ENCODE peak calls at places on chromosomes 13 and 19, in eight cellular contexts. T is CD8-positive, alpha-beta memory T cell; E is stimulated activated naive CD8-positive, alpha-beta T cell treated with anti-CD3 and anti-CD28 coated beads, Interleukin-15, amount 100 ng/mL, for 72 hours; C is T-helper 9 cell; A is AG10803; O is activated CD4-positive, alpha-beta T cell treated with anti-CD3 and anti-CD28 coated beads, Interleukin-2, amount 50 U/mL, for 24 hours; B is HEK293T; R is mucosa of descending colon. F is an unnamed sample.

GRCh38 chr19:13995878-13996765 is 10.0 kb downstream of the RFX1 start:
- DNase-seq in C (no peak), O (no peak), T (no peak), R (peak; percentile 31), A (no peak), B (no peak), E (no peak), F (no peak)

GRCh38 chr19:52322429-52322828 is 13.6 kb upstream of the ZNF610 start:
- DNase-seq in B (no peak), R (no peak), A (no peak), E (no peak), T (no peak), C (no peak), O (no peak), F (no peak)

GRCh38 chr13:40662866-40663265 is 3.6 kb downstream of the FOXO1 start:
- DNase-seq in C (no peak), T (no peak), O (no peak), A (no peak), R (no peak), E (peak; percentile 51), B (no peak), F (no peak)

GRCh38 chr13:98576215-98576945 is 527 bp downstream of the STK24 start:
- DNase-seq in B (no peak), O (no peak), R (peak; percentile 80), A (peak; percentile 22), C (peak; percentile 25), E (peak; percentile 62), T (peak; percentile 27), F (peak; percentile 52)

GRCh38 chr19:7509625-7510024 is 6.3 kb upstream of the ZNF358 start:
- DNase-seq in B (no peak), E (no peak), A (no peak), C (no peak), O (no peak), R (no peak), T (no peak), F (no peak)

GRCh38 chr13:19984430-19985218 is 26.1 kb downstream of the ZMYM2 start:
- DNase-seq in R (no peak), T (no peak), C (no peak), O (no peak), E (no peak), A (peak; percentile 56), B (peak; percentile 13), F (peak; percentile 5)

GRCh38 chr19:16034180-16034579 is 42.1 kb upstream of the TPM4 start:
- DNase-seq in C (no peak), B (no peak), E (no peak), A (no peak), T (no peak), O (no peak), R (no peak), F (no peak)

GRCh38 chr19:45508931-45509691 is 1.8 kb downstream of the VASP start:
- DNase-seq in B (peak; percentile 56), A (peak; percentile 66), T (no peak), C (no peak), E (peak; percentile 64), O (no peak), R (peak; percentile 90), F (peak; percentile 35)

GRCh38 chr13:113355621-113356020 is 8.3 kb downstream of the GRTP1 start:
- DNase-seq in T (no peak), E (no peak), B (no peak), C (no peak), A (no peak), R (no peak), O (no peak), F (no peak)

GRCh38 chr19:29364224-29364726 is 151.3 kb upstream of the UQCRFS1 start:
- DNase-seq in C (no peak), A (no peak), R (no peak), O (no peak), T (no peak), B (peak; percentile 1), E (no peak), F (no peak)

GRCh38 chr13:21399741-21400140 is 59.4 kb downstream of the ZDHHC20 start:
- DNase-seq in T (no peak), A (no peak), C (no peak), O (no peak), E (no peak), B (no peak), R (no peak), F (no peak)

GRCh38 chr19:33490041-33490451 is 31.5 kb downstream of the PEPD start:
- DNase-seq in R (no peak), E (no peak), O (no peak), B (no peak), T (no peak), A (no peak), C (no peak), F (no peak)

GRCh38 chr19:7450243-7451223 is 38.3 kb downstream of the PEX11G start:
- DNase-seq in E (no peak), T (no peak), O (no peak), C (no peak), A (peak; percentile 23), B (no peak), R (no peak), F (no peak)

GRCh38 chr19:49930483-49931011 is 1.2 kb upstream of the NUP62 start:
- DNase-seq in A (no peak), T (no peak), B (no peak), E (peak; percentile 37), O (no peak), R (peak; percentile 70), C (no peak), F (no peak)

GRCh38 chr19:44202974-44203373 is 9.4 kb upstream of the ZNF227 start:
- DNase-seq in C (no peak), T (no peak), B (no peak), O (no peak), A (no peak), E (no peak), R (no peak), F (no peak)

F was measured in naive B cell.